ENCODE peak calls at places on chromosomes 12 and 14, in ten cellular contexts. L is lower leg skin, G is esophagus muscularis mucosa, F is uterus, N is ovary, W is NB4, A is stomach, O is gastrocnemius medialis, Q is upper lobe of left lung, B is HepG2. Z is an unnamed sample.
A peak's percentile ranks its signal among the peaks of the same experiment; 100 is the strongest.

GRCh38 chr12:96343347-96343954 is 56.8 kb downstream of the CDK17 start:
- DNase-seq in L (no peak), G (no peak), F (no peak), N (no peak), W (peak; percentile 67), A (no peak), O (no peak), Q (no peak), B (no peak), Z (no peak)

GRCh38 chr12:110668480-110669192 is 20.3 kb downstream of the HVCN1 start:
- DNase-seq in L (no peak), G (no peak), F (no peak), N (no peak), W (no peak), A (no peak), O (no peak), Q (no peak), B (no peak), Z (no peak)

GRCh38 chr14:75906680-75907280 is 75.0 kb downstream of the TGFB3 start:
- DNase-seq in L (no peak), G (peak; percentile 93), F (peak; percentile 82), N (peak; percentile 45), W (peak; percentile 57), A (peak; percentile 63), O (peak; percentile 37), Q (peak; percentile 45), B (peak; percentile 36), Z (peak; percentile 50)

GRCh38 chr12:119334459-119335170 is at the start of gene CCDC60:
- DNase-seq in L (peak; percentile 78), G (no peak), F (no peak), N (peak; percentile 12), W (no peak), A (peak; percentile 41), O (no peak), Q (no peak), B (no peak), Z (no peak)

GRCh38 chr12:57840701-57841100 is 5.8 kb downstream of the CTDSP2 start:
- DNase-seq in L (no peak), G (no peak), F (no peak), N (no peak), W (no peak), A (peak; percentile 52), O (peak; percentile 49), Q (peak; percentile 63), B (peak; percentile 73), Z (peak; percentile 48)

GRCh38 chr14:57848353-57848752 is 17.5 kb downstream of the SLC35F4 start:
- DNase-seq in L (no peak), G (no peak), F (no peak), N (no peak), W (no peak), A (no peak), O (no peak), Q (no peak), B (no peak), Z (no peak)

GRCh38 chr12:90043264-90043663 is 334.6 kb upstream of the ATP2B1 start:
- DNase-seq in L (no peak), G (no peak), F (no peak), N (no peak), W (peak; percentile 12), A (no peak), O (no peak), Q (no peak), B (no peak), Z (no peak)

GRCh38 chr14:99186956-99187690 is 84.9 kb downstream of the BCL11B start:
- DNase-seq in L (no peak), G (no peak), F (no peak), N (no peak), W (no peak), A (no peak), O (no peak), Q (no peak), B (no peak), Z (no peak)

GRCh38 chr14:32576088-32576795 is 247.1 kb downstream of the AKAP6 start:
- DNase-seq in L (no peak), G (no peak), F (peak; percentile 57), N (peak; percentile 42), W (peak; percentile 55), A (peak; percentile 39), O (peak; percentile 35), Q (peak; percentile 46), B (peak; percentile 73), Z (peak; percentile 38)

GRCh38 chr14:71591929-71592328 is 340.3 kb upstream of the RGS6 start:
- DNase-seq in L (no peak), G (no peak), F (no peak), N (no peak), W (peak; percentile 79), A (no peak), O (no peak), Q (no peak), B (no peak), Z (no peak)

GRCh38 chr12:93025145-93026103 is 96.3 kb upstream of the EEA1 start:
- DNase-seq in L (no peak), G (no peak), F (no peak), N (no peak), W (peak; percentile 77), A (no peak), O (no peak), Q (no peak), B (no peak), Z (no peak)

GRCh38 chr12:32577328-32577727 is 101.8 kb upstream of the DNM1L start:
- DNase-seq in L (no peak), G (no peak), F (no peak), N (no peak), W (no peak), A (no peak), O (no peak), Q (no peak), B (no peak), Z (no peak)

GRCh38 chr12:101857043-101857558 is 20.3 kb upstream of the DRAM1 start:
- DNase-seq in L (no peak), G (no peak), F (no peak), N (no peak), W (peak; percentile 92), A (no peak), O (no peak), Q (no peak), B (no peak), Z (no peak)

GRCh38 chr12:124660846-124661245 is 93.4 kb upstream of the NCOR2 start:
- DNase-seq in L (no peak), G (no peak), F (no peak), N (no peak), W (no peak), A (no peak), O (no peak), Q (no peak), B (no peak), Z (no peak)

GRCh38 chr12:22759769-22760674 is 135.1 kb downstream of the ETNK1 start:
- DNase-seq in L (no peak), G (no peak), F (no peak), N (peak; percentile 17), W (no peak), A (no peak), O (no peak), Q (no peak), B (no peak), Z (no peak)

GRCh38 chr12:49069507-49070346 is at the start of gene RHEBL1:
- DNase-seq in L (peak; percentile 100), G (peak; percentile 100), F (peak; percentile 98), N (peak; percentile 98), W (peak; percentile 99), A (peak; percentile 99), O (peak; percentile 98), Q (peak; percentile 99), B (peak; percentile 94), Z (peak; percentile 98)
- TF ChIP-seq POLR2A in L (no peak), G (no peak), F (peak; percentile 28), N (no peak), W (peak; percentile 45), A (no peak), O (peak; percentile 26), Q (peak; percentile 45), B (no peak), Z (no peak)

DNA sequence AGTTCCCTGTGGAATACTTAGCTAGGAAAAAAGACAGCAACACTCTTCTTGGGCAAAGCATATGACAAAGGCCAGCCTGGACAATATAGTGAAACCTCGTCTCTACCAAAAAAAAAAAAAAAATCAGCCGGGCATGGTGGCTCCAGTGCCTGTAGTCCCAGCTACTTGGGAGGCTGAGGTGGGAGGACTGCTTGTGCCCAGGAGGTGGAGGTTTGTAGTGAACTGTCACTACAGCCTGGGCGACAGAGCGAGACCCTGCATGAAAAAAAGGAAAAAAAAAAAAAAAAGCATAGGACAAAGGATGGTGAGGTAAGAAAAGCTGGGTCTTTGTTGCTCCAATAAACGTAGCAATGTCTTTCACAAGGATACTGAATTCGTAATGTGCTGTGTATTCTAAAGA is 1.1 kb downstream of the TXNDC16 start:
- DNase-seq in L (no peak), G (no peak), F (no peak), N (no peak), W (no peak), A (no peak), O (no peak), Q (no peak), B (no peak), Z (no peak)
- H3K4me3 ChIP-seq in L (no peak overlapping the region), G (peak overlapping the region; percentile 74), F (peak overlapping the region; percentile 82), N (peak overlapping the region; percentile 61), W (peak overlapping the region; percentile 83), A (peak overlapping the region; percentile 89), O (peak overlapping the region; percentile 84), Q (peak overlapping the region; percentile 81), B (peak overlapping the region; percentile 82), Z (peak overlapping the region; percentile 87)

GRCh38 chr14:59787045-59787674 is 83.4 kb downstream of the RTN1 start:
- DNase-seq in L (no peak), G (no peak), F (no peak), N (no peak), W (no peak), A (no peak), O (no peak), Q (no peak), B (no peak), Z (no peak)
- TF ChIP-seq POLR2A in L (no peak), G (no peak), F (no peak), N (no peak), W (no peak), A (no peak), O (no peak), Q (no peak), B (no peak), Z (no peak)

GRCh38 chr12:105930612-105931011 is 208.1 kb downstream of the NUAK1 start:
- DNase-seq in L (no peak), G (peak; percentile 21), F (no peak), N (no peak), W (no peak), A (no peak), O (no peak), Q (no peak), B (no peak), Z (no peak)

GRCh38 chr12:105928436-105928835 is 210.3 kb downstream of the NUAK1 start:
- DNase-seq in L (no peak), G (peak; percentile 53), F (no peak), N (no peak), W (no peak), A (peak; percentile 45), O (no peak), Q (no peak), B (no peak), Z (no peak)

GRCh38 chr12:105931104-105931503 is 207.7 kb downstream of the NUAK1 start:
- DNase-seq in L (no peak), G (peak; percentile 77), F (no peak), N (no peak), W (peak; percentile 10), A (no peak), O (no peak), Q (no peak), B (no peak), Z (no peak)

GRCh38 chr12:105924526-105925208 is 214.1 kb downstream of the NUAK1 start:
- DNase-seq in L (no peak), G (no peak), F (no peak), N (no peak), W (no peak), A (no peak), O (no peak), Q (no peak), B (no peak), Z (no peak)

GRCh38 chr12:105927553-105927952 is 211.2 kb downstream of the NUAK1 start:
- DNase-seq in L (no peak), G (peak; percentile 5), F (no peak), N (no peak), W (no peak), A (no peak), O (no peak), Q (no peak), B (no peak), Z (no peak)
- H3K4me3 ChIP-seq in L (no peak overlapping the region), G (no peak overlapping the region), F (no peak overlapping the region), N (no peak overlapping the region), W (no peak overlapping the region), A (no peak overlapping the region), O (no peak overlapping the region), Q (no peak overlapping the region), B (no peak overlapping the region), Z (no peak overlapping the region)